ENCODE peak calls at places on chromosome 16, in ten cellular contexts. W is NCI-H460, D is mesothelial cell of epicardium, F is heart right ventricle, S is T-cell, X is neuronal stem cell, U is NCI-H774, E is activated T-cell treated with anti-CD3 and anti-CD28 coated beads for 4 hours, I is AG04450, J is fibroblast of lung. Q is an unnamed sample.

GRCh38 chr16:17426451-17426850 is 44.3 kb downstream of the XYLT1 start:
- DNase-seq in W (no peak), D (no peak), F (no peak), S (no peak), X (no peak), U (no peak), E (no peak), I (no peak), J (no peak), Q (no peak)

GRCh38 chr16:3094289-3095027 is 4.6 kb downstream of the ZSCAN10 start:
- DNase-seq in W (peak; percentile 65), D (no peak), F (no peak), S (peak; percentile 36), X (no peak), U (peak; percentile 3), E (no peak), I (no peak), J (peak; percentile 49), Q (no peak)

GRCh38 chr16:18932243-18932997 is 6.2 kb upstream of the SMG1 start:
- DNase-seq in W (no peak), D (no peak), F (no peak), S (no peak), X (peak; percentile 21), U (no peak), E (no peak), I (no peak), J (peak; percentile 9), Q (no peak)

GRCh38 chr16:85508993-85509392 is 104.1 kb upstream of the GSE1 start:
- DNase-seq in W (no peak), D (no peak), F (no peak), S (no peak), X (no peak), U (no peak), E (no peak), I (no peak), J (no peak), Q (no peak)

GRCh38 chr16:23016372-23016771 is 132.9 kb downstream of the USP31 start:
- DNase-seq in W (no peak), D (no peak), F (no peak), S (no peak), X (no peak), U (no peak), E (no peak), I (no peak), J (no peak), Q (no peak)

GRCh38 chr16:48011466-48011865 is 144.3 kb downstream of the ABCC12 start:
- DNase-seq in W (no peak), D (no peak), F (no peak), S (no peak), X (no peak), U (no peak), E (no peak), I (no peak), J (no peak), Q (no peak)

GRCh38 chr16:90019543-90020259 is 445 bp upstream of the DBNDD1 start:
- DNase-seq in W (no peak), D (peak; percentile 70), F (no peak), S (peak; percentile 39), X (peak; percentile 62), U (no peak), E (peak; percentile 34), I (peak; percentile 53), J (peak; percentile 53), Q (no peak)

GRCh38 chr16:72946474-72947194 is 101.3 kb downstream of the ZFHX3 start:
- DNase-seq in W (no peak), D (no peak), F (peak; percentile 65), S (no peak), X (no peak), U (no peak), E (no peak), I (no peak), J (peak; percentile 57), Q (no peak)

GRCh38 chr16:52709286-52709685 is 162.3 kb upstream of the TOX3 start:
- DNase-seq in W (no peak), D (no peak), F (no peak), S (no peak), X (no peak), U (no peak), E (no peak), I (no peak), J (no peak), Q (no peak)

GRCh38 chr16:84959045-84959576 is 52.2 kb downstream of the ZDHHC7 start:
- DNase-seq in W (no peak), D (no peak), F (no peak), S (no peak), X (no peak), U (no peak), E (no peak), I (no peak), J (no peak), Q (no peak)

GRCh38 chr16:80948886-80949502 is 57.7 kb downstream of the CMC2 start:
- DNase-seq in W (peak; percentile 12), D (no peak), F (peak; percentile 24), S (no peak), X (peak; percentile 59), U (no peak), E (no peak), I (no peak), J (peak; percentile 39), Q (no peak)

GRCh38 chr16:427295-427694 is 1.8 kb downstream of the RAB11FIP3 start:
- DNase-seq in W (no peak), D (no peak), F (no peak), S (no peak), X (no peak), U (no peak), E (no peak), I (no peak), J (no peak), Q (no peak)

GRCh38 chr16:27726621-27727275 is 176.8 kb downstream of the KATNIP start:
- DNase-seq in W (peak; percentile 53), D (no peak), F (no peak), S (no peak), X (no peak), U (no peak), E (no peak), I (no peak), J (peak; percentile 60), Q (no peak)

GRCh38 chr16:74778646-74779045 is 4.0 kb upstream of the FA2H start:
- DNase-seq in W (no peak), D (no peak), F (no peak), S (no peak), X (no peak), U (peak; percentile 11), E (no peak), I (no peak), J (no peak), Q (no peak)

GRCh38 chr16:5056347-5056746 is 9.4 kb downstream of the C16orf89 start:
- DNase-seq in W (no peak), D (no peak), F (no peak), S (peak; percentile 31), X (no peak), U (no peak), E (peak; percentile 32), I (no peak), J (no peak), Q (no peak)

GRCh38 chr16:85759136-85759535 is 8.2 kb upstream of the C16orf74 start:
- DNase-seq in W (no peak), D (no peak), F (no peak), S (no peak), X (no peak), U (no peak), E (no peak), I (no peak), J (no peak), Q (no peak)

GRCh38 chr16:58462997-58463891 is 36.7 kb upstream of the NDRG4 start:
- DNase-seq in W (no peak), D (peak; percentile 56), F (peak; percentile 36), S (no peak), X (peak; percentile 23), U (no peak), E (no peak), I (no peak), J (no peak), Q (no peak)

GRCh38 chr16:67661101-67661661 is 421 bp downstream of the PARD6A start:
- DNase-seq in W (no peak), D (peak; percentile 62), F (no peak), S (no peak), X (peak; percentile 69), U (no peak), E (no peak), I (no peak), J (peak; percentile 34), Q (no peak)

GRCh38 chr16:21646091-21646490 is 6.3 kb downstream of the IGSF6 start:
- DNase-seq in W (no peak), D (no peak), F (no peak), S (no peak), X (no peak), U (no peak), E (no peak), I (no peak), J (no peak), Q (no peak)

GRCh38 chr16:73768786-73769203 is 527.8 kb upstream of the PSMD7 start:
- DNase-seq in W (no peak), D (no peak), F (no peak), S (no peak), X (no peak), U (no peak), E (no peak), I (no peak), J (peak; percentile 82), Q (no peak)

GRCh38 chr16:74034862-74035261 is 261.8 kb upstream of the PSMD7 start:
- DNase-seq in W (peak; percentile 47), D (no peak), F (no peak), S (no peak), X (peak; percentile 36), U (peak; percentile 43), E (no peak), I (no peak), J (peak; percentile 69), Q (no peak)

GRCh38 chr16:77246160-77246559 is 47.0 kb downstream of the SYCE1L start:
- DNase-seq in W (no peak), D (no peak), F (no peak), S (no peak), X (no peak), U (no peak), E (no peak), I (no peak), J (no peak), Q (no peak)

GRCh38 chr16:21650517-21650916 is 1.9 kb downstream of the IGSF6 start:
- DNase-seq in W (no peak), D (no peak), F (no peak), S (no peak), X (no peak), U (no peak), E (no peak), I (no peak), J (no peak), Q (no peak)

GRCh38 chr16:8758022-8758421 is 39.4 kb downstream of the TMEM186 start:
- DNase-seq in W (no peak), D (no peak), F (no peak), S (no peak), X (no peak), U (no peak), E (no peak), I (no peak), J (no peak), Q (no peak)

GRCh38 chr16:71855937-71856662 is 10.3 kb downstream of the ATXN1L start:
- DNase-seq in W (no peak), D (no peak), F (no peak), S (no peak), X (no peak), U (no peak), E (no peak), I (no peak), J (no peak), Q (no peak)

GRCh38 chr16:85424260-85425060 is 188.7 kb upstream of the GSE1 start:
- DNase-seq in W (no peak), D (peak; percentile 34), F (no peak), S (no peak), X (no peak), U (no peak), E (no peak), I (no peak), J (no peak), Q (no peak)

GRCh38 chr16:84813141-84813933 is 6.4 kb upstream of the CRISPLD2 start:
- DNase-seq in W (no peak), D (no peak), F (no peak), S (no peak), X (no peak), U (no peak), E (no peak), I (no peak), J (no peak), Q (no peak)

GRCh38 chr16:3022697-3023414 is 886 bp downstream of the HCFC1R1 start:
- DNase-seq in W (no peak), D (no peak), F (peak; percentile 61), S (no peak), X (no peak), U (no peak), E (no peak), I (no peak), J (peak; percentile 14), Q (no peak)